ENCODE peak calls at places on chromosomes 12 and 14, in six cellular contexts. W, C, B, K, M and N are unnamed samples.
A peak's percentile ranks its signal among the peaks of the same experiment; 100 is the strongest.

GRCh38 chr12:129193263-129193871 is 340.1 kb downstream of the GLT1D1 start:
- DNase-seq in W (no peak), C (no peak), B (no peak), K (no peak), M (no peak), N (no peak)

GRCh38 chr12:52984136-52984535 is 22.1 kb upstream of the EIF4B start:
- DNase-seq in W (no peak), C (no peak), B (no peak), K (no peak), M (no peak), N (no peak)

GRCh38 chr14:62076368-62076767 is 314.1 kb downstream of the SNAPC1 start:
- DNase-seq in W (no peak), C (no peak), B (no peak), K (no peak), M (no peak), N (no peak)

GRCh38 chr12:131681257-131681620 is 29.7 kb upstream of the SFSWAP start:
- DNase-seq in W (no peak), C (no peak), B (no peak), K (no peak), M (no peak), N (no peak)

GRCh38 chr14:20631023-20631820 is 10.3 kb downstream of the OR6S1 start:
- DNase-seq in W (peak; percentile 56), C (peak; percentile 74), B (peak; percentile 55), K (no peak), M (no peak), N (peak; percentile 42)

GRCh38 chr14:85175556-85175955 is 354.4 kb upstream of the FLRT2 start:
- DNase-seq in W (no peak), C (peak; percentile 35), B (no peak), K (no peak), M (no peak), N (no peak)

GRCh38 chr12:130063866-130064265 is 98.4 kb upstream of the FZD10 start:
- DNase-seq in W (no peak), C (no peak), B (no peak), K (no peak), M (no peak), N (no peak)

GRCh38 chr12:120132863-120133385 is 16.4 kb upstream of the RAB35 start:
- DNase-seq in W (no peak), C (no peak), B (no peak), K (no peak), M (no peak), N (no peak)

GRCh38 chr12:69421548-69421947 is 48.6 kb upstream of the FRS2 start:
- DNase-seq in W (no peak), C (no peak), B (no peak), K (no peak), M (no peak), N (no peak)